ENCODE peak calls at places on chromosomes 3 and 15, in nine cellular contexts. L is A549, R is Panc1, J is HL-60, P is HCT116, B is SK-N-SH, W is HepG2, D is GM12878, E is K562. X is an unnamed sample.

GRCh38 chr15:96264351-96264798 is 66.1 kb upstream of the NR2F2 start:
- DNase-seq in L (no peak), R (no peak), J (no peak), P (peak; percentile 65), B (no peak), W (peak; percentile 65), D (no peak), E (peak; percentile 46), X (no peak)

GRCh38 chr3:20511863-20512262 is 325.9 kb upstream of the SGO1 start:
- DNase-seq in L (peak; percentile 9), R (peak; percentile 25), J (peak; percentile 10), P (no peak), B (peak; percentile 49), W (peak; percentile 43), D (no peak), E (peak; percentile 31), X (peak; percentile 83)

GRCh38 chr3:140007946-140008692 is 73.1 kb downstream of the CLSTN2 start:
- DNase-seq in L (no peak), R (no peak), J (no peak), P (no peak), B (no peak), W (no peak), D (no peak), E (no peak), X (no peak)

GRCh38 chr15:38412466-38412865 is 41.5 kb upstream of the FAM98B start:
- DNase-seq in L (no peak), R (no peak), J (no peak), P (no peak), B (no peak), W (no peak), D (no peak), E (no peak), X (no peak)

GRCh38 chr3:123740391-123740822 is 143.7 kb downstream of the MYLK start:
- DNase-seq in L (no peak), R (no peak), J (no peak), P (no peak), B (no peak), W (no peak), D (no peak), E (no peak), X (no peak)

GRCh38 chr3:196251918-196252317 is 35.6 kb downstream of the SLC51A start:
- DNase-seq in L (no peak), R (no peak), J (no peak), P (no peak), B (no peak), W (no peak), D (no peak), E (no peak), X (no peak)

GRCh38 chr3:116150655-116151054 is 294.6 kb downstream of the LSAMP start:
- DNase-seq in L (no peak), R (no peak), J (no peak), P (no peak), B (no peak), W (no peak), D (no peak), E (no peak), X (no peak)

GRCh38 chr3:159652452-159652851 is 336.2 kb upstream of the IL12A start:
- DNase-seq in L (no peak), R (no peak), J (no peak), P (no peak), B (no peak), W (no peak), D (no peak), E (no peak), X (no peak)

GRCh38 chr15:49063402-49064280 is 17.4 kb upstream of the SECISBP2L start:
- DNase-seq in L (no peak), R (no peak), J (peak; percentile 91), P (no peak), B (no peak), W (no peak), D (no peak), E (no peak), X (peak; percentile 47)

GRCh38 chr3:126211569-126211968 is 31.2 kb upstream of the ALDH1L1 start:
- DNase-seq in L (no peak), R (no peak), J (no peak), P (no peak), B (no peak), W (no peak), D (no peak), E (no peak), X (no peak)

GRCh38 chr3:13932578-13933295 is 52.9 kb upstream of the WNT7A start:
- DNase-seq in L (no peak), R (no peak), J (no peak), P (no peak), B (peak; percentile 49), W (no peak), D (no peak), E (peak; percentile 39), X (peak; percentile 22)

GRCh38 chr3:14358426-14359211 is 43.8 kb upstream of the SLC6A6 start:
- DNase-seq in L (no peak), R (no peak), J (no peak), P (no peak), B (no peak), W (no peak), D (no peak), E (no peak), X (peak; percentile 54)

GRCh38 chr3:18443670-18444596 is 18.8 kb upstream of the SATB1 start:
- DNase-seq in L (no peak), R (no peak), J (peak; percentile 34), P (no peak), B (peak; percentile 63), W (no peak), D (no peak), E (no peak), X (peak; percentile 79)

GRCh38 chr3:84077479-84077878 is 881.3 kb upstream of the CADM2 start:
- DNase-seq in L (no peak), R (peak; percentile 2), J (no peak), P (no peak), B (peak; percentile 1), W (no peak), D (no peak), E (no peak), X (peak; percentile 32)

GRCh38 chr3:105157016-105157765 is 209.5 kb upstream of the ALCAM start:
- DNase-seq in L (no peak), R (no peak), J (no peak), P (no peak), B (no peak), W (no peak), D (no peak), E (no peak), X (peak; percentile 83)

GRCh38 chr3:64395490-64395889 is 170.2 kb upstream of the PRICKLE2 start:
- DNase-seq in L (no peak), R (no peak), J (no peak), P (no peak), B (no peak), W (no peak), D (no peak), E (no peak), X (no peak)
- TF ChIP-seq REST in L (no peak), R (no peak), J (no peak), P (no peak), B (no peak), W (no peak), D (no peak), E (no peak), X (no peak)

GRCh38 chr15:78437107-78437761 is 782 bp upstream of the IREB2 start:
- DNase-seq in L (peak; percentile 74), R (no peak), J (no peak), P (peak; percentile 7), B (peak; percentile 60), W (no peak), D (no peak), E (peak; percentile 74), X (peak; percentile 54)

GRCh38 chr15:78434134-78434533 is 3.9 kb upstream of the IREB2 start:
- DNase-seq in L (no peak), R (no peak), J (peak; percentile 44), P (no peak), B (no peak), W (no peak), D (no peak), E (no peak), X (no peak)

GRCh38 chr15:78437762-78438594 is at the start of gene IREB2:
- DNase-seq in L (peak; percentile 99), R (peak; percentile 94), J (peak; percentile 97), P (peak; percentile 97), B (peak; percentile 99), W (peak; percentile 96), D (peak; percentile 94), E (peak; percentile 97), X (peak; percentile 99)

GRCh38 chr15:78440375-78441373 is 2.7 kb downstream of the IREB2 start:
- DNase-seq in L (no peak), R (no peak), J (no peak), P (no peak), B (no peak), W (no peak), D (no peak), E (no peak), X (no peak)

DNA sequence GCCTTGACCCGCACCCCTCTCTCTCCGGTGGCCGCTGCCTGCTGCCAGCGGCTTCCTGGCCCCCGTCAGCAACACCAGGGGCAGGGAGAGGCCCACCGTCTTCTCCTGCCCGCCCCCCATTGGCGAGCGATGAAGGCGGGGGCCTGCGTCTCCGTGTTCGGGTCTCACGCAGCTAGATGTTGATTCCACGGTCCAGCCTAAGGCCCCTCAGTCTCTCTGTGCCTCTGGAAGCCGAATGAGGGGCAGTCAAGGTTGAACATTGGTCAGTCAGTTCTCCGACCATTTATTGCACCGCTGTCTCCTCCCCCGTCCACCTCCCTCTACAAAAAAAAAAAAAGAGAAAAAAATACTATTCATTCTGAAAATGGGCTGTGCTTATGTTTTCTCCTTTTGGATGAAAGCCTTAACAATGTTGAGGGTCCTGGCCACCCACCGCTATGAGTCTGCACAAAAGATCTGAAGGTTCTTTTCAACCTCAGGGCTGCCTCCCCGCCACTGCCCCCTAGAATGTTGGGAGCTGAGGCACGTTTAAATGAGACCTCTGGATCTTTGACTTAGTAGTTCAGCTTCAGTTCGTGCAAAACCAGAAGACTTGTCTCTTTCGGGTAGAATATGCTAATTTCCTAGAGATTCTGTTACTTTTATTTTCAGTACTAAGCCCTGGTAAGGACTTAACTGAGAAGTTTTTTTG is 724 bp downstream of the IREB2 start:
- DNase-seq in L (peak; percentile 43), R (no peak), J (peak; percentile 32), P (no peak), B (peak; percentile 46), W (peak; percentile 60), D (no peak), E (peak; percentile 48), X (peak; percentile 71)
- TF ChIP-seq REST in L (no peak), R (no peak), J (no peak), P (no peak), B (no peak), W (no peak), D (no peak), E (no peak), X (no peak)

GRCh38 chr15:71997691-71998090 is 120.3 kb downstream of the MYO9A start:
- DNase-seq in L (no peak), R (no peak), J (no peak), P (no peak), B (no peak), W (no peak), D (no peak), E (no peak), X (no peak)
- TF ChIP-seq REST in L (no peak), R (no peak), J (no peak), P (no peak), B (no peak), W (no peak), D (no peak), E (no peak), X (no peak)

DNA sequence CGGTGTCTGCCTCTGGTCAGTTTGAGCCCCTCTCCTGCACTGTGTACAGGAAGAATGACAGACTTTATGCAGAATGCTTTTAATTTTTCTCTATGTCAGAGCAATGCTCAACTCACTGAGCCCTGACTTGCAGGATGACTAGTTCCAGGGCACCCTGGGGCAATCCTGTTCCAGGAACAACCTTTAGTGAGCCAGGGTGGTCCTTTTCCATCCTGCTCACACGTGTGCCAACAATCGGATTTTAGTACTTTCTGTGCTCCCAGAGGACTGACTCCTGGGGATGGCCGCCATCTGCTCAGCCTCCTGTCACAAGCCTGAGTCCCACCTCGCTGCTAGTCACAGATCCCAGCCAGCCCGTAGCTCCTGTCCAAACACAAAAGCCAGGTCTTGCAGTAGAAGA is 48.2 kb upstream of the ALDH1A3 start:
- DNase-seq in L (no peak), R (no peak), J (no peak), P (no peak), B (no peak), W (no peak), D (no peak), E (no peak), X (no peak)
- TF ChIP-seq REST in L (no peak), R (no peak), J (no peak), P (no peak), B (no peak), W (no peak), D (no peak), E (no peak), X (no peak)